ENCODE peak calls at places on chromosomes 6 and 20, in seven cellular contexts. J is stimulated activated naive CD8-positive, alpha-beta T cell treated with anti-CD3 and anti-CD28 coated beads, Interleukin-15, Interleukin-2, amounts not matched to agents 100 U/mL and 50 U/mL, for 24 hours; I is naive thymus-derived CD8-positive, alpha-beta T cell; N is left cardiac atrium; P is stimulated activated CD4-positive, alpha-beta T cell treated with anti-CD3 and anti-CD28 coated beads, Interleukin-15, amount 100 ng/mL, for 24 hours; O is retinal pigment epithelial cell; C is fibroblast of lung. D is an unnamed sample.

GRCh38 chr6:98832282-98833100 is 1.9 kb upstream of the POU3F2 start:
- DNase-seq in P (peak), N (no peak), I (no peak), C (peak), O (no peak), J (peak), D (peak)

GRCh38 chr6:2760882-2761842 is 4.0 kb upstream of the WRNIP1 start:
- DNase-seq in J (peak), P (no peak), C (no peak), O (no peak), I (no peak), N (no peak), D (no peak)

GRCh38 chr6:14129572-14129971 is 12.0 kb downstream of the CD83 start:
- DNase-seq in I (no peak), J (no peak), O (peak), P (peak), N (peak), C (peak), D (peak)

GRCh38 chr6:114783083-114783482 is 440.3 kb upstream of the HS3ST5 start:
- DNase-seq in P (no peak), C (peak), I (no peak), N (no peak), O (no peak), J (no peak), D (no peak)

GRCh38 chr6:111712398-111712797 is 106.7 kb upstream of the TRAF3IP2 start:
- DNase-seq in I (no peak), C (peak), P (no peak), O (peak), J (no peak), N (no peak), D (no peak)

GRCh38 chr6:166618866-166619761 is 7.9 kb downstream of the RPS6KA2 start:
- DNase-seq in P (no peak), I (no peak), O (no peak), J (no peak), C (peak), N (no peak), D (no peak)

GRCh38 chr6:29757282-29757681 is 34.0 kb downstream of the HLA-F start:
- DNase-seq in I (no peak), N (no peak), J (no peak), P (no peak), O (no peak), C (no peak), D (no peak)

GRCh38 chr20:63610581-63611435 is 16.1 kb downstream of the GMEB2 start:
- DNase-seq in C (no peak), O (no peak), P (no peak), I (no peak), N (no peak), J (no peak), D (no peak)

GRCh38 chr6:111644893-111645430 is 39.3 kb upstream of the TRAF3IP2 start:
- DNase-seq in C (no peak), J (no peak), O (no peak), N (no peak), I (no peak), P (no peak), D (no peak)

GRCh38 chr6:16723833-16724232 is 37.4 kb downstream of the ATXN1 start:
- DNase-seq in N (no peak), J (no peak), P (no peak), C (peak), I (no peak), O (peak), D (no peak)

GRCh38 chr6:26249959-26250805 is 114.8 kb upstream of the BTN3A2 start:
- DNase-seq in O (no peak), I (peak), P (peak), C (peak), J (peak), N (peak), D (peak)

GRCh38 chr6:163580311-163581030 is 166.0 kb downstream of the QKI start:
- DNase-seq in C (no peak), N (no peak), P (no peak), J (no peak), O (no peak), I (no peak), D (no peak)

GRCh38 chr6:36204068-36204753 is 7.7 kb downstream of the BRPF3 start:
- DNase-seq in N (no peak), I (peak), J (peak), C (no peak), P (peak), O (no peak), D (no peak)

GRCh38 chr6:21873562-21873961 is 280.0 kb downstream of the SOX4 start:
- DNase-seq in P (no peak), O (no peak), J (no peak), I (no peak), C (peak), N (peak), D (peak)

GRCh38 chr6:17962436-17963031 is 24.9 kb downstream of the KIF13A start:
- DNase-seq in C (peak), N (peak), I (no peak), P (no peak), J (no peak), O (no peak), D (peak)

GRCh38 chr20:17228624-17229061 is 1.8 kb downstream of the PCSK2 start:
- DNase-seq in O (no peak), N (no peak), J (no peak), P (no peak), I (no peak), C (no peak), D (no peak)

GRCh38 chr6:116271309-116271708 is 8.4 kb downstream of the TSPYL1 start:
- DNase-seq in J (no peak), I (no peak), O (no peak), N (no peak), C (no peak), P (no peak), D (no peak)

GRCh38 chr6:125954735-125955410 is 1.7 kb upstream of the HINT3 start:
- DNase-seq in N (no peak), O (no peak), J (no peak), I (no peak), C (no peak), P (no peak), D (no peak)

GRCh38 chr6:111601875-111602274 is 3.8 kb downstream of the TRAF3IP2 start:
- DNase-seq in I (no peak), J (no peak), C (peak), P (no peak), O (no peak), N (peak), D (peak)

GRCh38 chr20:48791666-48792071 is 36.1 kb downstream of the PREX1 start:
- DNase-seq in O (no peak), J (no peak), I (no peak), P (no peak), C (peak), N (no peak), D (no peak)

GRCh38 chr6:39214846-39215639 is 14.2 kb downstream of the KCNK5 start:
- DNase-seq in O (no peak), C (no peak), N (peak), I (no peak), J (no peak), P (no peak), D (no peak)

GRCh38 chr6:30259140-30260035 is 46.2 kb upstream of the TRIM26 start:
- DNase-seq in J (peak), C (peak), I (peak), P (peak), N (peak), O (peak), D (peak)

GRCh38 chr6:163790296-163790840 is 375.9 kb downstream of the QKI start:
- DNase-seq in J (no peak), C (peak), P (no peak), I (no peak), O (peak), N (no peak), D (no peak)

GRCh38 chr6:136069119-136069518 is 181.0 kb downstream of the MTFR2 start:
- DNase-seq in J (no peak), C (peak), I (no peak), O (peak), P (no peak), N (no peak), D (no peak)

GRCh38 chr6:108902389-108902792 is 54.2 kb downstream of the ARMC2 start:
- DNase-seq in P (no peak), I (no peak), C (peak), J (no peak), O (no peak), N (no peak), D (no peak)